ENCODE peak calls at places on chromosome 3, in eight cellular contexts. M is astrocyte; S is pancreas; J is upper lobe of right lung; V is right cardiac atrium; N is CD8-positive, alpha-beta memory T cell; H is CD8-positive, alpha-beta T cell; F is A549. Z is an unnamed sample.
A peak's percentile ranks its signal among the peaks of the same experiment; 100 is the strongest.

GRCh38 chr3:69385723-69386483 is at the start of gene FRMD4B:
- DNase-seq in M (peak; percentile 8), S (peak; percentile 62), J (peak; percentile 96), V (peak; percentile 79), N (no peak), H (no peak), F (peak; percentile 14), Z (peak; percentile 85)

GRCh38 chr3:31831526-31832034 is 149.5 kb downstream of the OSBPL10 start:
- DNase-seq in M (no peak), S (no peak), J (no peak), V (no peak), N (no peak), H (no peak), F (no peak), Z (no peak)

GRCh38 chr3:148246286-148246685 is 451.4 kb upstream of the AGTR1 start:
- DNase-seq in M (no peak), S (no peak), J (no peak), V (no peak), N (no peak), H (no peak), F (no peak), Z (no peak)

GRCh38 chr3:133712017-133712416 is 34.2 kb upstream of the TF start:
- DNase-seq in M (no peak), S (no peak), J (no peak), V (no peak), N (no peak), H (no peak), F (no peak), Z (no peak)

GRCh38 chr3:62771331-62772097 is 103.7 kb downstream of the CADPS start:
- DNase-seq in M (no peak), S (no peak), J (no peak), V (no peak), N (no peak), H (no peak), F (no peak), Z (no peak)

GRCh38 chr3:189100866-189101265 is 70.9 kb upstream of the TPRG1 start:
- DNase-seq in M (no peak), S (no peak), J (no peak), V (no peak), N (no peak), H (no peak), F (no peak), Z (no peak)

GRCh38 chr3:122952509-122952908 is 75.1 kb downstream of the SEMA5B start:
- DNase-seq in M (no peak), S (no peak), J (no peak), V (no peak), N (no peak), H (no peak), F (peak; percentile 35), Z (no peak)

GRCh38 chr3:140198242-140198641 is 263.3 kb downstream of the CLSTN2 start:
- DNase-seq in M (no peak), S (no peak), J (no peak), V (no peak), N (no peak), H (no peak), F (no peak), Z (no peak)

GRCh38 chr3:114745322-114746240 is 401.5 kb downstream of the ZBTB20 start:
- DNase-seq in M (peak; percentile 77), S (no peak), J (no peak), V (no peak), N (no peak), H (no peak), F (peak; percentile 79), Z (no peak)

GRCh38 chr3:181711325-181712135 is at the start of gene SOX2:
- DNase-seq in M (peak; percentile 84), S (peak; percentile 49), J (peak; percentile 80), V (peak; percentile 40), N (no peak), H (no peak), F (peak; percentile 89), Z (peak; percentile 35)

GRCh38 chr3:197424674-197425484 is 126.5 kb upstream of the DLG1 start:
- DNase-seq in M (no peak), S (no peak), J (peak; percentile 18), V (no peak), N (no peak), H (no peak), F (no peak), Z (no peak)

GRCh38 chr3:119295816-119296484 is 1.8 kb downstream of the ARHGAP31 start:
- DNase-seq in M (peak; percentile 88), S (no peak), J (no peak), V (no peak), N (no peak), H (no peak), F (no peak), Z (no peak)

GRCh38 chr3:134754768-134755559 is 40.1 kb upstream of the EPHB1 start:
- DNase-seq in M (peak; percentile 2), S (no peak), J (no peak), V (no peak), N (no peak), H (no peak), F (peak; percentile 22), Z (peak; percentile 31)

GRCh38 chr3:183260167-183260904 is 7.3 kb downstream of the B3GNT5 start:
- DNase-seq in M (no peak), S (no peak), J (no peak), V (no peak), N (no peak), H (no peak), F (no peak), Z (no peak)
- H3K4me1 ChIP-seq in M (peaks cover 12% of the 10 kb centered on the region), S (peaks cover 24% of the 10 kb centered on the region), J (peaks cover 29% of the 10 kb centered on the region), V (no peaks in the 10 kb centered on the region), N (no peaks in the 10 kb centered on the region), H (no peaks in the 10 kb centered on the region), F (peaks cover 16% of the 10 kb centered on the region), Z (peaks cover 22% of the 10 kb centered on the region)

DNA sequence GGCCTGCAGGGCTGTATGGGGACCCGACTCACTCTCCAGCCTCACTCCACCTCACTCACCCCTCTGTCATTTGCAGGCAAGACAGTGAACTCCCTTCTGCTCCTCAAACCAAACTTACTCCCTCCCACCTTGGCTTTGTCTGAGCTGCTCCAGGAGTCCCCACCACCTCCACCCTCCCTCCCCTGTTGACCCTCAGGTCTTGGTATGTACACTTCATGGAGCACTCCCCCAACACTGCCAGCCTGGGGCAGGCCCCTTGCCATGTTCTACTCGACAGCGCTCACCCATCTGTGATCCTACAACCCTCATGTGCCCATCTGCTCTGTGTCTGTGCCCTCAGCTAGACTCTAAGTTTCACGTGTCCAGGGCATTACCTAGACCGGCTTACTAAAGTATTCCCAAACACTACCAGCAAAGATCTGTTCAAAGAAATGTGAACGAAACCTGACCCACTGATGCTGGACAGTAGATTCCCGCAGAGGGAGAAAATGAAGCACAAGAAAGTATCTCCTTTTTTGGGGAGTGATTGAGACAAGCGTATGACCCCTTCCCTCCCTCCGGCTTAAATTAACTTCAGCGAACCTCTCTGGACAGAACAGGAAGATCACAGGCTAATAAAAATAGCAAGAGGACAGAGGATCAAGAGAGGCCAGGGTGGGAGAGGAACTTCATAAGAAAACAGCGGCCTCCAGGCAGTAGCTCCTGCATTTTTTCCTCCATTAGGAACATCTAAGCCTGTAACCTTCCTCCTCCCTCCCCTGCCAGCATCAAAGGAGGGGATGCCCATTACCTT is 113.2 kb downstream of the RFTN1 start:
- DNase-seq in M (no peak), S (no peak), J (no peak), V (no peak), N (no peak), H (no peak), F (no peak), Z (no peak)
- H3K4me1 ChIP-seq in M (peaks cover 9% of the 10 kb centered on the region), S (no peaks in the 10 kb centered on the region), J (peaks cover 15% of the 10 kb centered on the region), V (peaks cover 25% of the 10 kb centered on the region), N (no peaks in the 10 kb centered on the region), H (no peaks in the 10 kb centered on the region), F (peaks cover 11% of the 10 kb centered on the region), Z (peaks cover 64% of the 10 kb centered on the region)

GRCh38 chr3:150610785-150611184 is 7.7 kb downstream of the SELENOT start:
- DNase-seq in M (no peak), S (no peak), J (no peak), V (no peak), N (no peak), H (no peak), F (no peak), Z (no peak)

GRCh38 chr3:150609988-150610387 is 6.9 kb downstream of the SELENOT start:
- DNase-seq in M (no peak), S (no peak), J (no peak), V (no peak), N (no peak), H (no peak), F (no peak), Z (no peak)

GRCh38 chr3:150603888-150604319 is 783 bp downstream of the SELENOT start:
- DNase-seq in M (no peak), S (no peak), J (no peak), V (no peak), N (no peak), H (no peak), F (peak; percentile 29), Z (no peak)

GRCh38 chr3:150605998-150606641 is 3.0 kb downstream of the SELENOT start:
- DNase-seq in M (no peak), S (no peak), J (no peak), V (no peak), N (no peak), H (no peak), F (no peak), Z (no peak)

GRCh38 chr3:150607267-150608065 is 4.3 kb downstream of the SELENOT start:
- DNase-seq in M (no peak), S (no peak), J (no peak), V (no peak), N (no peak), H (no peak), F (no peak), Z (no peak)
- H3K4me1 ChIP-seq in M (peaks cover 7% of the 10 kb centered on the region), S (peaks cover 40% of the 10 kb centered on the region), J (peaks cover 49% of the 10 kb centered on the region), V (peaks cover 10% of the 10 kb centered on the region), N (peaks cover 70% of the 10 kb centered on the region), H (peaks cover 63% of the 10 kb centered on the region), F (peaks cover 21% of the 10 kb centered on the region), Z (peaks cover 93% of the 10 kb centered on the region)

GRCh38 chr3:159655202-159655601 is 333.4 kb upstream of the IL12A start:
- DNase-seq in M (no peak), S (no peak), J (no peak), V (no peak), N (no peak), H (no peak), F (no peak), Z (no peak)
- H3K4me1 ChIP-seq in M (no peaks in the 10 kb centered on the region), S (no peaks in the 10 kb centered on the region), J (no peaks in the 10 kb centered on the region), V (no peaks in the 10 kb centered on the region), N (no peaks in the 10 kb centered on the region), H (no peaks in the 10 kb centered on the region), F (peaks cover 20% of the 10 kb centered on the region), Z (peaks cover 32% of the 10 kb centered on the region)

DNA sequence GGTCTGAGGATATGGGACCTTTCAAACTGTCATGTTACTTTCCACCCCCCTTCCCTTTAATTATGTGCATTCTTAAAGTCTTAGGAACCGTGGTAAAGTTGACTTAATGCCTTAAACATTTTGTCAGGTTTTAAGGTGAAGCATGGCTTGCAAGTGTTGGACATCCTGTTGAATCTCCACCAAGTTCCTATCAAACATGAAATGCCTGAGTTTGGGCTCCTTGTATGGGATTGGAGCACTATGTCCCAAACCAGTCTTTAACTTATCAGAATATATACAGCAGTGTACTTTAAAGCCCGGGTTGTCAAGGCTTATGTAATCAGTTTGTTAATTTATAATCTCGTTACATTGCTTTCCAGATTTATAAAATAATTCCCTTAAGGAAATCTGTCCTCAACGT is 1.2 kb downstream of the SNRK start:
- DNase-seq in M (no peak), S (no peak), J (no peak), V (no peak), N (no peak), H (no peak), F (no peak), Z (no peak)
- H3K4me1 ChIP-seq in M (peaks cover 11% of the 10 kb centered on the region), S (peaks cover 35% of the 10 kb centered on the region), J (peaks cover 41% of the 10 kb centered on the region), V (peaks cover 9% of the 10 kb centered on the region), N (peaks cover 44% of the 10 kb centered on the region), H (peaks cover 39% of the 10 kb centered on the region), F (peaks cover 20% of the 10 kb centered on the region), Z (peaks cover 73% of the 10 kb centered on the region)

GRCh38 chr3:37224879-37225278 is 50.5 kb upstream of the LRRFIP2 start:
- DNase-seq in M (no peak), S (no peak), J (no peak), V (no peak), N (no peak), H (no peak), F (no peak), Z (no peak)
- H3K4me1 ChIP-seq in M (peaks cover 12% of the 10 kb centered on the region), S (peaks cover 18% of the 10 kb centered on the region), J (no peaks in the 10 kb centered on the region), V (no peaks in the 10 kb centered on the region), N (peaks cover 44% of the 10 kb centered on the region), H (peaks cover 28% of the 10 kb centered on the region), F (peaks cover 53% of the 10 kb centered on the region), Z (no peaks in the 10 kb centered on the region)

Z was measured in left ventricle myocardium inferior.